ENCODE peak calls at places on chromosome 10, in six cellular contexts. H, T, F, X, L and E are unnamed samples.
A peak's percentile ranks its signal among the peaks of the same experiment; 100 is the strongest.

GRCh38 chr10:99880071-99880835 is 97.8 kb downstream of the ABCC2 start:
- DNase-seq in H (no peak), X (no peak), F (no peak), T (no peak), L (no peak), E (no peak)

GRCh38 chr10:48251525-48252353 is 22.8 kb downstream of the FRMPD2 start:
- DNase-seq in F (no peak), H (no peak), X (peak; percentile 31), L (no peak), T (no peak), E (no peak)

GRCh38 chr10:78408671-78409472 is 375.2 kb downstream of the RPS24 start:
- DNase-seq in T (peak; percentile 25), L (no peak), F (no peak), X (peak; percentile 75), H (no peak), E (no peak)

GRCh38 chr10:47410271-47410670 is 26.2 kb upstream of the ZNF488 start:
- DNase-seq in F (no peak), X (no peak), T (no peak), L (no peak), H (no peak), E (no peak)

GRCh38 chr10:27822286-27822685 is 76.7 kb upstream of the MKX start:
- DNase-seq in L (no peak), T (no peak), H (no peak), F (no peak), X (peak; percentile 42), E (no peak)

GRCh38 chr10:128709975-128710794 is 584.0 kb upstream of the MKI67 start:
- DNase-seq in H (no peak), L (no peak), X (no peak), F (no peak), T (peak; percentile 26), E (no peak)

GRCh38 chr10:91103384-91104184 is 116.9 kb upstream of the PCGF5 start:
- DNase-seq in T (no peak), F (no peak), H (no peak), L (no peak), X (no peak), E (no peak)

GRCh38 chr10:59905735-59906416 is 480 bp downstream of the CCDC6 start:
- DNase-seq in H (no peak), L (no peak), T (no peak), X (no peak), F (no peak), E (no peak)

GRCh38 chr10:77716943-77717735 is 79.5 kb upstream of the KCNMA1 start:
- DNase-seq in H (no peak), F (no peak), X (no peak), L (no peak), T (no peak), E (no peak)

GRCh38 chr10:101772895-101773761 is 2.8 kb downstream of the FGF8 start:
- DNase-seq in L (no peak), F (no peak), H (no peak), T (no peak), X (no peak), E (no peak)

GRCh38 chr10:48195803-48196202 is 78.7 kb downstream of the FRMPD2 start:
- DNase-seq in L (no peak), X (no peak), F (no peak), T (no peak), H (no peak), E (no peak)

GRCh38 chr10:117364121-117364960 is 10.9 kb downstream of the PDZD8 start:
- DNase-seq in X (peak; percentile 23), H (no peak), L (no peak), T (no peak), F (no peak), E (no peak)

GRCh38 chr10:32938554-32939061 is 19.4 kb downstream of the ITGB1 start:
- DNase-seq in L (no peak), T (no peak), F (no peak), H (no peak), X (no peak), E (no peak)

GRCh38 chr10:7505196-7505595 is 94.4 kb upstream of the SFMBT2 start:
- DNase-seq in X (no peak), T (no peak), L (no peak), H (no peak), F (no peak), E (no peak)

GRCh38 chr10:132659206-132660091 is 121.9 kb downstream of the INPP5A start:
- DNase-seq in T (no peak), L (no peak), H (no peak), X (no peak), F (no peak), E (no peak)

GRCh38 chr10:97547889-97548485 is 24.6 kb upstream of the ANKRD2 start:
- DNase-seq in F (no peak), X (no peak), T (no peak), L (no peak), H (no peak), E (no peak)

GRCh38 chr10:133268532-133268931 is 8.1 kb downstream of the ADAM8 start:
- DNase-seq in H (no peak), T (no peak), F (no peak), L (no peak), X (no peak), E (no peak)

GRCh38 chr10:99694171-99694570 is 34.9 kb downstream of the ENTPD7 start:
- DNase-seq in F (no peak), T (no peak), H (no peak), X (peak; percentile 56), L (no peak), E (no peak)

GRCh38 chr10:95236068-95236903 is 42.2 kb downstream of the ACSM6 start:
- DNase-seq in T (no peak), H (no peak), F (no peak), L (peak; percentile 17), X (peak; percentile 89), E (no peak)

GRCh38 chr10:114683593-114683992 is 25.5 kb upstream of the ABLIM1 start:
- DNase-seq in F (no peak), H (no peak), L (no peak), X (no peak), T (no peak), E (no peak)

GRCh38 chr10:122931088-122931958 is 20.9 kb downstream of the FAM24A start:
- DNase-seq in X (no peak), H (no peak), T (no peak), L (no peak), F (no peak), E (no peak)

GRCh38 chr10:80196270-80196949 is 8.9 kb downstream of the ANXA11 start:
- DNase-seq in T (no peak), L (no peak), F (no peak), X (peak; percentile 87), H (peak; percentile 47), E (no peak)

GRCh38 chr10:95532536-95532935 is 28.6 kb downstream of the SORBS1 start:
- DNase-seq in X (no peak), F (no peak), T (no peak), L (no peak), H (no peak), E (no peak)

GRCh38 chr10:80535671-80536360 is 1.9 kb upstream of the SH2D4B start:
- DNase-seq in H (peak; percentile 66), X (no peak), L (peak; percentile 94), F (peak; percentile 67), T (peak; percentile 49), E (peak; percentile 91)

GRCh38 chr10:104488046-104488832 is 134.6 kb downstream of the CFAP58 start:
- DNase-seq in H (no peak), F (no peak), X (peak; percentile 55), L (no peak), T (no peak), E (no peak)

GRCh38 chr10:34143466-34143865 is 671.6 kb downstream of the PARD3 start:
- DNase-seq in F (no peak), L (no peak), H (no peak), X (no peak), T (no peak), E (no peak)